ENCODE peak calls at places on chromosomes 1 and 21, in five cellular contexts. T, Y, O, N and C are unnamed samples.

GRCh38 chr1:31796707-31797106 is 19.1 kb downstream of the SPOCD1 start:
- DNase-seq in T (no peak), Y (no peak), O (no peak), N (no peak), C (no peak)

GRCh38 chr1:209751627-209752231 is 4.1 kb upstream of the TRAF3IP3 start:
- DNase-seq in T (no peak), Y (no peak), O (no peak), N (no peak), C (no peak)

GRCh38 chr1:117237701-117238413 is 27.1 kb upstream of the VTCN1 start:
- DNase-seq in T (peak), Y (no peak), O (peak), N (no peak), C (no peak)

GRCh38 chr1:47693115-47693514 is 255.3 kb downstream of the FOXD2 start:
- DNase-seq in T (no peak), Y (no peak), O (no peak), N (peak), C (no peak)

GRCh38 chr1:181730606-181731005 is 247.3 kb downstream of the CACNA1E start:
- DNase-seq in T (no peak), Y (no peak), O (no peak), N (no peak), C (no peak)

GRCh38 chr1:53949651-53950050 is 3.5 kb downstream of the LRRC42 start:
- DNase-seq in T (no peak), Y (no peak), O (no peak), N (no peak), C (no peak)

GRCh38 chr1:44031051-44031899 is at the start of gene SLC6A9:
- DNase-seq in T (peak), Y (peak), O (peak), N (peak), C (peak)

GRCh38 chr1:89627596-89627962 is 5.3 kb upstream of the LRRC8C start:
- DNase-seq in T (no peak), Y (no peak), O (no peak), N (no peak), C (no peak)

GRCh38 chr21:32371913-32372314 is 20.9 kb downstream of the URB1 start:
- DNase-seq in T (no peak), Y (peak), O (peak), N (no peak), C (peak)

GRCh38 chr1:112247971-112248370 is 148.0 kb upstream of the CTTNBP2NL start:
- DNase-seq in T (no peak), Y (no peak), O (no peak), N (no peak), C (no peak)

GRCh38 chr21:35265170-35265877 is 216.2 kb upstream of the RUNX1 start:
- DNase-seq in T (no peak), Y (peak), O (peak), N (no peak), C (peak)

GRCh38 chr1:67988066-67988465 is 62.4 kb downstream of the DIRAS3 start:
- DNase-seq in T (no peak), Y (no peak), O (no peak), N (no peak), C (no peak)

GRCh38 chr21:39041815-39042214 is 141.4 kb downstream of the PSMG1 start:
- DNase-seq in T (no peak), Y (no peak), O (no peak), N (no peak), C (no peak)

GRCh38 chr1:116324411-116324810 is 48.6 kb upstream of the ATP1A1 start:
- DNase-seq in T (no peak), Y (no peak), O (no peak), N (no peak), C (no peak)

GRCh38 chr1:214637125-214637524 is 34.1 kb downstream of the CENPF start:
- DNase-seq in T (no peak), Y (no peak), O (no peak), N (no peak), C (no peak)

GRCh38 chr1:1630965-1631792 is 794 bp upstream of the MMP23B start:
- DNase-seq in T (peak), Y (no peak), O (peak), N (peak), C (no peak)

GRCh38 chr1:71210746-71211145 is 129.9 kb upstream of the ZRANB2 start:
- DNase-seq in T (no peak), Y (no peak), O (no peak), N (no peak), C (peak)

GRCh38 chr1:169108897-169109560 is 2.5 kb downstream of the ATP1B1 start:
- DNase-seq in T (peak), Y (peak), O (peak), N (no peak), C (no peak)

GRCh38 chr21:39525601-39526000 is 73.8 kb downstream of the SH3BGR start:
- DNase-seq in T (no peak), Y (no peak), O (no peak), N (no peak), C (no peak)

GRCh38 chr1:45359882-45360513 is 19.8 kb upstream of the MUTYH start:
- DNase-seq in T (peak), Y (peak), O (peak), N (no peak), C (peak)

GRCh38 chr1:206808615-206809014 is 36.3 kb upstream of the IL10 start:
- DNase-seq in T (peak), Y (peak), O (peak), N (peak), C (peak)

GRCh38 chr1:171290611-171291010 is 23.4 kb upstream of the FMO4 start:
- DNase-seq in T (no peak), Y (no peak), O (no peak), N (no peak), C (no peak)

GRCh38 chr1:162846256-162847212 is 14.4 kb downstream of the CCDC190 start:
- DNase-seq in T (no peak), Y (peak), O (peak), N (no peak), C (peak)

GRCh38 chr1:7185721-7186120 is 400.5 kb downstream of the CAMTA1 start:
- DNase-seq in T (no peak), Y (no peak), O (no peak), N (no peak), C (no peak)

GRCh38 chr1:90834354-90835171 is 117.5 kb upstream of the BARHL2 start:
- DNase-seq in T (peak), Y (no peak), O (peak), N (no peak), C (no peak)

GRCh38 chr1:21468597-21468996 is 28.7 kb downstream of the NBPF3 start:
- DNase-seq in T (peak), Y (peak), O (peak), N (peak), C (peak)

GRCh38 chr1:112862753-112863426 is 93.1 kb downstream of the SLC16A1 start:
- DNase-seq in T (no peak), Y (no peak), O (no peak), N (no peak), C (peak)

GRCh38 chr1:110291241-110292030 is 47.7 kb upstream of the RBM15 start:
- DNase-seq in T (no peak), Y (no peak), O (no peak), N (no peak), C (peak)

GRCh38 chr1:238895911-238896310 is 490.5 kb upstream of the CHRM3 start:
- DNase-seq in T (no peak), Y (no peak), O (no peak), N (no peak), C (no peak)

GRCh38 chr1:7373936-7374760 is 396.9 kb upstream of the VAMP3 start:
- DNase-seq in T (no peak), Y (peak), O (no peak), N (peak), C (no peak)

GRCh38 chr1:21594495-21594894 is 74.7 kb downstream of the RAP1GAP start:
- DNase-seq in T (peak), Y (no peak), O (no peak), N (no peak), C (no peak)

GRCh38 chr1:2451744-2452582 is 24.1 kb upstream of the PLCH2 start:
- DNase-seq in T (no peak), Y (peak), O (peak), N (no peak), C (peak)

GRCh38 chr1:20073247-20073646 is 3.3 kb downstream of the PLA2G5 start:
- DNase-seq in T (no peak), Y (no peak), O (no peak), N (no peak), C (no peak)

GRCh38 chr1:245765241-245766000 is 610.6 kb downstream of the KIF26B start:
- DNase-seq in T (no peak), Y (peak), O (peak), N (no peak), C (no peak)

GRCh38 chr1:24095140-24095859 is 16.6 kb downstream of the MYOM3 start:
- DNase-seq in T (no peak), Y (no peak), O (no peak), N (no peak), C (no peak)

GRCh38 chr21:36587388-36587787 is 107.5 kb upstream of the CLDN14 start:
- DNase-seq in T (no peak), Y (peak), O (no peak), N (no peak), C (no peak)

GRCh38 chr1:35220976-35221375 is 28.0 kb upstream of the SFPQ start:
- DNase-seq in T (peak), Y (no peak), O (peak), N (peak), C (peak)

GRCh38 chr1:204448321-204448964 is 36.8 kb upstream of the PPP1R15B start:
- DNase-seq in T (no peak), Y (no peak), O (no peak), N (no peak), C (peak)

GRCh38 chr1:192489046-192489445 is 86.5 kb upstream of the RGS1 start:
- DNase-seq in T (no peak), Y (peak), O (peak), N (no peak), C (peak)

GRCh38 chr1:186183219-186183618 is 191.8 kb downstream of the TPR start:
- DNase-seq in T (no peak), Y (peak), O (peak), N (no peak), C (peak)

GRCh38 chr1:153028771-153029170 is 2.2 kb upstream of the SPRR1B start:
- DNase-seq in T (no peak), Y (no peak), O (no peak), N (no peak), C (no peak)
- H2AK5ac ChIP-seq in T (no peak), Y (no peak), O (no peak), N (no peak), C (no peak)

DNA sequence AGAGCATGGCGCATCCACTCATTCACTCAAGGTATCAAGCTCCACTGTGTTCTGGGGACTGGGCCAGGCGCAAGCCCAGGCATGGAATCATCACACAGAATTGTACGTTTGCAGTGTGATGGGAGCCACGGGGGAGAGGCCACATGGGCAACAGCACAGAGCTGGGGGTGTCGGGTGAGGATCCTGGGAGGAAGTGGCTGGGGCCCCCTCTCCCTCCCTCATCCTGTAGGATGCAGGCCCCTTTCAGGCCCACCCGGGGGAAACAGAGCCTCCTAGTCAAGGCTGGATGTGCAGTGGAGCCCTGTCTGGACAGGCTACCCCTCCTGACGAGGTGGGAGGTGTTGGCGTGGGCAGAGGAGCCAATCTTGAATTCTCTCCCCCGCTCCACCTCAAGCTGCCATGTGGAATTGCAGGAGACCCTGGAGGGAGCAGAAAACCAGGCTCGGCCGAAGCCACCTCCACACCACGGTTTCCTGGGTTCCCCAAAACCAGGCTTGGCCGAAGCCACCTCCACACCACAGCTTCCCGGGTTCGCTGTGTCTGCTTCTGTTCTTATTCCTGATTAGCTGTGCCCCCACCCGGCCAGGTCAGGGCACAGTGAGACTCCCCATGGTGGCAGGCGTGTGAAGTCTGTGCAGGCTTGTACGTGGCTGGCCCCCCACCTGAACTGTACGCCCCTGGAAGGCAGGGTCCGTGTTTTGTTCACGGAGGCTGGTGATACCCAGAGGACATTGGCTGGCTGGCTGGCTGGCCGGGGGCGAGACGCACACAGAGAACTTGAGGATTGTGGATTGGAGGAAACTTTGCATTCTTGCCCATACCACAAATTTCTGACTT is 4.2 kb upstream of the C1orf174 start:
- DNase-seq in T (no peak), Y (no peak), O (no peak), N (no peak), C (no peak)
- H2AK5ac ChIP-seq in T (no peak), Y (no peak), O (no peak), N (no peak), C (no peak)

GRCh38 chr1:225880636-225881035 is 1.5 kb downstream of the TMEM63A start:
- DNase-seq in T (no peak), Y (no peak), O (no peak), N (no peak), C (no peak)
- H2AK5ac ChIP-seq in T (no peak), Y (no peak), O (no peak), N (no peak), C (no peak)

GRCh38 chr1:229024528-229025119 is 246.3 kb upstream of the RAB4A start:
- DNase-seq in T (peak), Y (peak), O (peak), N (no peak), C (peak)
- H2AK5ac ChIP-seq in T (peak), Y (peak), O (no peak), N (no peak), C (peak)

DNA sequence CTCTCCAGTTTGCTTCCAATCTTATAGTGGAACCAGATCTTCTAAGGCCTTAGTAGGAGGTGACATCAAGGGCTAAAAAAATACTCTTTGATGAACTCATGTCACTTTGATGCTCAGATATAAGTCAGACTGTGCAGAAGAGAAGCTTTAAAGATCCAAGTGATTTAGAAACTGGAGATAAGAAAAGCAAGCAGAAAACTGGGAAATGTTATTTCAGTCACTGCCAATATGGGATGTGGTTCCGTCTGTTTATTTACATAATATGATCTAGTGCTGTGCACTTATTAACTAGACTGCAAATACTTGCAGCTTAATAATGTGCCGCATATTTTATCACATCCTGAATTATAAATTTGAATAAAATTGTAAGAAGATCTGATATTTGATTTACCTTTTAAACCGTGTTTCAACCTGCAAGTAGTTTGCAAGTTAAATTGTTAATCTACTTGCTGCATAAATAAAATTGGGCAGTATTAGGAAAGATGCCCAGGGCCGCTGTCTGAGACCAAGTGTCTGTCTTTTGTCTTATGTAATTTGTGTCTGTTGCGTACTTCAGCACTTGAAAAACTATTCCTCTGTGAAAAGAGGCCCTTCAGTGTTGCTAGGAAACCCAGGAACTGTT is 29.6 kb downstream of the CXADR start:
- DNase-seq in T (no peak), Y (no peak), O (peak), N (no peak), C (no peak)
- H2AK5ac ChIP-seq in T (no peak), Y (no peak), O (no peak), N (no peak), C (no peak)